ENCODE peak calls at places on chromosomes 3 and 15, in five cellular contexts. S is stimulated activated CD8-positive, alpha-beta memory T cell treated with anti-CD3 and anti-CD28 coated beads, Interleukin-7, amount 100 ng/mL, for 24 hours; I is left colon; V is skeletal muscle cell; X is OCI-M1. K is an unnamed sample.

GRCh38 chr3:31903686-31904431 is 77.2 kb downstream of the OSBPL10 start:
- DNase-seq in S (no peak), I (no peak), X (no peak), V (no peak), K (no peak)

GRCh38 chr3:117719316-117719926 is 1009.8 kb downstream of the TUSC7 start:
- DNase-seq in X (peak; percentile 41), V (no peak), S (no peak), I (no peak), K (no peak)

GRCh38 chr3:112097378-112097777 is 11.2 kb downstream of the C3orf52 start:
- DNase-seq in I (peak; percentile 80), S (no peak), V (peak; percentile 98), X (peak; percentile 5), K (peak; percentile 93)

GRCh38 chr3:72597756-72598195 is 250.5 kb downstream of the SHQ1 start:
- DNase-seq in S (no peak), V (no peak), I (no peak), X (peak; percentile 1), K (no peak)

GRCh38 chr3:113912551-113913246 is 35.1 kb upstream of the ZDHHC23 start:
- DNase-seq in S (no peak), I (no peak), X (peak; percentile 85), V (peak; percentile 14), K (peak; percentile 27)

GRCh38 chr3:135944831-135945230 is 20.7 kb upstream of the PPP2R3A start:
- DNase-seq in X (no peak), V (peak; percentile 9), S (no peak), I (no peak), K (no peak)

GRCh38 chr3:136899622-136900158 is 37.7 kb downstream of the NCK1 start:
- DNase-seq in I (no peak), S (no peak), V (no peak), X (peak; percentile 91), K (no peak)

GRCh38 chr3:115245437-115245836 is 98.3 kb upstream of the ZBTB20 start:
- DNase-seq in V (peak; percentile 91), I (no peak), S (no peak), X (no peak), K (peak; percentile 75)

GRCh38 chr3:133927543-133928066 is 31.9 kb upstream of the RAB6B start:
- DNase-seq in I (no peak), X (peak; percentile 44), S (peak; percentile 53), V (no peak), K (no peak)

GRCh38 chr3:45537960-45538640 is 56.5 kb upstream of the LIMD1 start:
- DNase-seq in S (no peak), V (no peak), I (no peak), X (no peak), K (no peak)

GRCh38 chr15:40338041-40338657 is 2.6 kb downstream of the CCDC9B start:
- DNase-seq in X (peak; percentile 83), S (peak; percentile 61), V (no peak), I (peak; percentile 81), K (no peak)

GRCh38 chr3:134291300-134292254 is 40.9 kb upstream of the RYK start:
- DNase-seq in V (peak; percentile 81), X (peak; percentile 15), I (peak; percentile 72), S (no peak), K (peak; percentile 91)

GRCh38 chr15:74635228-74635627 is 19.6 kb downstream of the CLK3 start:
- DNase-seq in I (no peak), S (peak; percentile 49), X (peak; percentile 80), V (no peak), K (peak; percentile 38)

GRCh38 chr3:173826901-173827609 is 429.5 kb downstream of the NLGN1 start:
- DNase-seq in V (peak; percentile 44), X (no peak), S (no peak), I (no peak), K (no peak)

GRCh38 chr3:114221165-114221880 is 16.1 kb downstream of the ZNF80 start:
- DNase-seq in X (peak; percentile 84), V (no peak), I (no peak), S (no peak), K (no peak)

GRCh38 chr15:76663529-76663928 is 241.6 kb downstream of the SCAPER start:
- DNase-seq in S (no peak), I (no peak), X (no peak), V (no peak), K (no peak)

GRCh38 chr15:67190326-67190725 is 64.1 kb downstream of the AAGAB start:
- DNase-seq in S (no peak), X (no peak), V (no peak), I (no peak), K (no peak)

GRCh38 chr3:165056510-165056909 is 21.8 kb downstream of the SI start:
- DNase-seq in X (no peak), V (no peak), I (no peak), S (no peak), K (no peak)

GRCh38 chr3:58572013-58572633 is 5.1 kb downstream of the FAM107A start:
- DNase-seq in X (no peak), I (no peak), V (no peak), S (no peak), K (no peak)

GRCh38 chr3:197224034-197224444 is 74.4 kb downstream of the DLG1 start:
- DNase-seq in X (peak; percentile 71), I (no peak), V (peak; percentile 19), S (no peak), K (peak; percentile 41)

GRCh38 chr15:47768730-47769129 is 51.4 kb downstream of the SEMA6D start:
- DNase-seq in V (no peak), I (no peak), X (no peak), S (no peak), K (no peak)

GRCh38 chr3:126982125-126982521 is 792 bp upstream of the PLXNA1 start:
- DNase-seq in V (no peak), S (peak; percentile 31), I (peak; percentile 44), X (peak; percentile 83), K (no peak)

GRCh38 chr15:74956648-74957300 is at the start of gene RPP25:
- DNase-seq in S (peak; percentile 57), V (peak; percentile 51), I (peak; percentile 87), X (peak; percentile 44), K (peak; percentile 30)

GRCh38 chr3:49519266-49519665 is 35.0 kb upstream of the BSN start:
- DNase-seq in V (no peak), S (no peak), X (no peak), I (no peak), K (no peak)

GRCh38 chr3:151100076-151100475 is 14.6 kb downstream of the MED12L start:
- DNase-seq in S (no peak), I (no peak), V (no peak), X (no peak), K (no peak)

GRCh38 chr3:56762718-56763117 is 39.0 kb downstream of the ARHGEF3 start:
- DNase-seq in S (no peak), I (no peak), X (no peak), V (no peak), K (no peak)

GRCh38 chr3:127089487-127090145 is 103.3 kb upstream of the PRR23E start:
- DNase-seq in S (no peak), I (no peak), X (no peak), V (peak; percentile 56), K (peak; percentile 91)

GRCh38 chr15:74653426-74654082 is 37.9 kb downstream of the CLK3 start:
- DNase-seq in V (no peak), I (peak; percentile 71), S (no peak), X (peak; percentile 89), K (peak; percentile 64)

K was measured in fibroblast of the conjunctiva.